ENCODE peak calls at places on chromosomes 11 and 22, in seven cellular contexts. U is heart right ventricle, V is SK-N-SH, F is sigmoid colon, X is lung, G is MM.1S, W is iPS DF 6.9. L is an unnamed sample.

GRCh38 chr11:132158091-132158490 is 787.7 kb downstream of the NTM start:
- DNase-seq in G (no peak), U (no peak), W (peak; percentile 31), V (no peak), F (no peak), X (no peak), L (no peak)

GRCh38 chr22:49209452-49210195 is 618.0 kb downstream of the BRD1 start:
- DNase-seq in U (no peak), X (no peak), G (no peak), F (peak; percentile 30), W (no peak), V (peak; percentile 54), L (peak; percentile 82)

GRCh38 chr22:31081963-31082605 is 966 bp downstream of the SMTN start:
- DNase-seq in U (no peak), G (no peak), F (no peak), X (no peak), W (no peak), V (peak; percentile 14), L (no peak)

GRCh38 chr11:109553284-109553683 is 131.3 kb downstream of the C11orf87 start:
- DNase-seq in X (no peak), W (no peak), U (no peak), V (no peak), F (no peak), G (no peak), L (no peak)

GRCh38 chr22:31349960-31350359 is 3.8 kb upstream of the PATZ1 start:
- DNase-seq in G (no peak), X (no peak), W (no peak), F (no peak), U (no peak), V (no peak), L (no peak)

GRCh38 chr22:25749420-25750169 is 7.6 kb downstream of the MYO18B start:
- DNase-seq in W (no peak), U (no peak), V (no peak), G (no peak), X (no peak), F (no peak), L (no peak)

GRCh38 chr11:112881461-112881860 is 79.8 kb upstream of the NCAM1 start:
- DNase-seq in G (no peak), U (peak; percentile 71), X (peak; percentile 53), F (peak; percentile 83), V (peak; percentile 95), W (peak; percentile 41), L (no peak)

GRCh38 chr11:103433380-103433779 is 324.2 kb downstream of the DYNC2H1 start:
- DNase-seq in U (no peak), X (no peak), W (no peak), G (no peak), V (no peak), F (no peak), L (no peak)

GRCh38 chr11:74000770-74001169 is 8.1 kb downstream of the UCP3 start:
- DNase-seq in U (no peak), F (peak; percentile 44), W (no peak), G (no peak), X (no peak), V (no peak), L (no peak)

GRCh38 chr22:46454910-46455269 is 82.5 kb downstream of the CELSR1 start:
- DNase-seq in X (no peak), U (no peak), W (no peak), V (no peak), G (no peak), F (no peak), L (no peak)

GRCh38 chr11:66419825-66420224 is 1.0 kb upstream of the NPAS4 start:
- DNase-seq in X (no peak), F (no peak), W (no peak), V (peak; percentile 89), U (no peak), G (no peak), L (no peak)

GRCh38 chr11:113184498-113184897 is 129.9 kb upstream of the TTC12 start:
- DNase-seq in U (no peak), V (no peak), W (no peak), G (no peak), F (no peak), X (no peak), L (peak; percentile 92)

GRCh38 chr22:45867118-45867905 is 109.7 kb downstream of the WNT7B start:
- DNase-seq in W (no peak), F (peak; percentile 53), G (no peak), X (no peak), V (peak; percentile 87), U (peak; percentile 24), L (no peak)

GRCh38 chr11:79185351-79185750 is 255.5 kb downstream of the TENM4 start:
- DNase-seq in U (no peak), X (no peak), V (no peak), G (no peak), F (no peak), W (no peak), L (no peak)

GRCh38 chr22:37561209-37562048 is 1.1 kb downstream of the CDC42EP1 start:
- DNase-seq in X (peak; percentile 90), F (peak; percentile 97), U (peak; percentile 92), W (no peak), V (peak; percentile 94), G (peak; percentile 46), L (no peak)

GRCh38 chr22:37559521-37559900 is 769 bp upstream of the CDC42EP1 start:
- DNase-seq in V (no peak), U (no peak), X (no peak), F (no peak), G (no peak), W (no peak), L (no peak)

GRCh38 chr22:37560682-37561208 is 465 bp downstream of the CDC42EP1 start:
- DNase-seq in U (peak; percentile 68), X (no peak), F (peak; percentile 81), V (peak; percentile 65), G (no peak), W (no peak), L (no peak)

GRCh38 chr22:37558815-37559214 is 1.5 kb upstream of the CDC42EP1 start:
- DNase-seq in F (no peak), U (no peak), G (no peak), W (no peak), X (no peak), V (no peak), L (no peak)

GRCh38 chr22:37559901-37560681 is at the start of gene CDC42EP1:
- DNase-seq in F (peak; percentile 84), W (no peak), U (peak; percentile 72), V (peak; percentile 79), X (no peak), G (no peak), L (no peak)
- H3K27ac ChIP-seq in F (peak within 1 kb of the TSS; percentile 99), W (no peak within 1 kb of the TSS), U (peak within 1 kb of the TSS; percentile 96), V (no peak within 1 kb of the TSS), X (peak within 1 kb of the TSS; percentile 98), G (no peak within 1 kb of the TSS), L (peak within 1 kb of the TSS; percentile 99)

DNA sequence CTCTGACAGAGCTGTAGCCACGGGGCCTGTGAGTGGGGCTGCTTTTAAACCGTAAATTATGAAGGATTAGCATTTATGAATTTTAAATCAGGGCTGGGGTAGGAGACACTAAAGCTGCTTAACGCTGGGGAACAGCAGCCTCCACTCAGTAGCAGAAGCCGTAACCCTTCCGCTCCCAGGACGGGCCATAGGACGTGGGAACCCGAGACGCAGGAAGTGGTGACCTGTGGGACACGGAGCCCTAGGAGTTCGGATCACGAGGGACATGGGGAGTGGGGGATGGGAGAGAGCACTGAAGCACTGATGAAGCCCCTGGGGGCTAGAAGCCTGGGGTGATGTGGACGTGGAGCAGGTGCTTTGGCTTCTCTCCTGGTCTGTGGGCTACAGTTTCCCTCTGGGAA is 66.3 kb upstream of the LMO1 start:
- DNase-seq in X (no peak), U (no peak), G (no peak), W (no peak), F (no peak), V (peak; percentile 47), L (no peak)
- H3K4me3 ChIP-seq in X (no peak overlapping the region), U (no peak overlapping the region), G (no peak overlapping the region), W (no peak overlapping the region), F (no peak overlapping the region), V (no peak overlapping the region), L (no peak overlapping the region)

GRCh38 chr22:35556666-35557065 is 16.0 kb downstream of the RASD2 start:
- DNase-seq in U (no peak), F (no peak), G (no peak), X (no peak), V (no peak), W (no peak), L (no peak)
- H3K27ac ChIP-seq in U (no peak overlapping the region), F (no peak overlapping the region), G (no peak overlapping the region), X (no peak overlapping the region), V (no peak overlapping the region), W (no peak overlapping the region), L (no peak overlapping the region)

GRCh38 chr22:32803020-32803758 is 1.7 kb downstream of the TIMP3 start:
- DNase-seq in F (peak; percentile 72), U (no peak), X (no peak), V (no peak), W (no peak), G (no peak), L (no peak)

GRCh38 chr22:32801001-32801435 is 487 bp upstream of the TIMP3 start:
- DNase-seq in X (no peak), U (no peak), V (no peak), W (no peak), G (no peak), F (no peak), L (no peak)

GRCh38 chr22:32800158-32800557 is 1.3 kb upstream of the TIMP3 start:
- DNase-seq in W (no peak), X (no peak), V (no peak), U (no peak), F (peak; percentile 82), G (no peak), L (no peak)

GRCh38 chr22:32802291-32802826 is 854 bp downstream of the TIMP3 start:
- DNase-seq in G (no peak), W (no peak), X (no peak), F (no peak), V (no peak), U (no peak), L (no peak)

GRCh38 chr22:32801436-32802290 is at the start of gene TIMP3:
- DNase-seq in X (peak; percentile 76), G (no peak), W (no peak), V (peak; percentile 95), F (peak; percentile 96), U (peak; percentile 94), L (no peak)
- H3K4me3 ChIP-seq in X (peak within 1 kb of the TSS; percentile 64), G (no peak within 1 kb of the TSS), W (peak within 1 kb of the TSS; percentile 53), V (peak within 1 kb of the TSS; percentile 71), F (peak within 1 kb of the TSS; percentile 93), U (peak within 1 kb of the TSS; percentile 94), L (peak within 1 kb of the TSS; percentile 83)

GRCh38 chr22:50300620-50301257 is 6.7 kb downstream of the PLXNB2 start:
- DNase-seq in G (no peak), F (no peak), X (no peak), V (no peak), W (no peak), U (no peak), L (no peak)
- H3K27ac ChIP-seq in G (no peak overlapping the region), F (peak overlapping the region; percentile 96), X (no peak overlapping the region), V (peak overlapping the region; percentile 95), W (no peak overlapping the region), U (peak overlapping the region; percentile 95), L (peak overlapping the region; percentile 90)